ENCODE peak calls at places on chromosome 20, in four cellular contexts. V, S, Y and H are unnamed samples.

GRCh38 chr20:25867776-25868649 is 171.4 kb upstream of the ZNF337 start:
- DNase-seq in Y (no peak), S (peak), V (no peak), H (no peak)

GRCh38 chr20:4490595-4491280 is 231.0 kb upstream of the PRND start:
- DNase-seq in Y (no peak), S (no peak), V (no peak), H (peak)

GRCh38 chr20:555933-556332 is 12.3 kb upstream of the CSNK2A1 start:
- DNase-seq in V (no peak), S (no peak), Y (no peak), H (peak)

GRCh38 chr20:53706511-53707031 is 112.9 kb upstream of the ZNF217 start:
- DNase-seq in S (no peak), V (no peak), Y (no peak), H (peak)

GRCh38 chr20:22920898-22921297 is 114.2 kb upstream of the SSTR4 start:
- DNase-seq in V (no peak), S (no peak), Y (no peak), H (no peak)

GRCh38 chr20:41475507-41475906 is 108.9 kb upstream of the EMILIN3 start:
- DNase-seq in V (no peak), Y (no peak), S (no peak), H (no peak)

GRCh38 chr20:227439-228105 is 514 bp downstream of the DEFB129 start:
- DNase-seq in S (no peak), Y (peak), V (no peak), H (no peak)

GRCh38 chr20:38343798-38344701 is 2.2 kb upstream of the LBP start:
- DNase-seq in Y (no peak), S (no peak), V (no peak), H (no peak)

GRCh38 chr20:36957875-36958667 is 6.6 kb upstream of the SAMHD1 start:
- DNase-seq in S (no peak), Y (peak), V (no peak), H (no peak)

GRCh38 chr20:3646651-3647050 is 16.5 kb downstream of the GFRA4 start:
- DNase-seq in V (no peak), S (no peak), Y (no peak), H (no peak)

GRCh38 chr20:31603822-31604566 is 1.1 kb upstream of the ID1 start:
- DNase-seq in S (peak), Y (peak), V (peak), H (peak)

GRCh38 chr20:10004900-10005299 is 29.9 kb upstream of the ANKEF1 start:
- DNase-seq in Y (no peak), S (no peak), V (no peak), H (no peak)

GRCh38 chr20:13422637-13423036 is 201.6 kb downstream of the ISM1 start:
- DNase-seq in S (no peak), Y (no peak), V (no peak), H (no peak)

GRCh38 chr20:5074050-5074674 is 45.6 kb downstream of the PCNA start:
- DNase-seq in S (no peak), V (no peak), Y (no peak), H (no peak)

GRCh38 chr20:51703446-51704287 is 64.5 kb downstream of the ATP9A start:
- DNase-seq in S (no peak), V (no peak), Y (no peak), H (no peak)

GRCh38 chr20:11585752-11586352 is 331.8 kb upstream of the BTBD3 start:
- DNase-seq in Y (no peak), V (no peak), S (no peak), H (no peak)

GRCh38 chr20:3846740-3847418 is at the start of gene MAVS:
- DNase-seq in V (peak), S (peak), Y (peak), H (peak)

GRCh38 chr20:49411221-49411925 is 71.1 kb downstream of the KCNB1 start:
- DNase-seq in S (no peak), Y (no peak), V (no peak), H (no peak)

GRCh38 chr20:19885981-19886665 is 128.1 kb downstream of the RIN2 start:
- DNase-seq in S (peak), V (peak), Y (no peak), H (peak)

GRCh38 chr20:8246153-8246552 is 114.1 kb downstream of the PLCB1 start:
- DNase-seq in Y (no peak), S (no peak), V (no peak), H (no peak)

GRCh38 chr20:23126281-23127061 is 40.3 kb upstream of the CD93 start:
- DNase-seq in S (no peak), V (no peak), Y (peak), H (no peak)

GRCh38 chr20:56579261-56579660 is 46.2 kb downstream of the FAM209B start:
- DNase-seq in S (no peak), Y (no peak), V (no peak), H (no peak)

GRCh38 chr20:47278907-47279348 is 77.6 kb downstream of the ZMYND8 start:
- DNase-seq in V (no peak), Y (no peak), S (no peak), H (peak)

GRCh38 chr20:10111144-10111771 is 76.5 kb downstream of the ANKEF1 start:
- DNase-seq in Y (no peak), S (no peak), V (no peak), H (no peak)

GRCh38 chr20:54897787-54898186 is 422.4 kb downstream of the DOK5 start:
- DNase-seq in Y (no peak), S (no peak), V (no peak), H (no peak)

GRCh38 chr20:50193169-50193850 is 2.7 kb downstream of the CEBPB start:
- DNase-seq in V (no peak), S (no peak), Y (no peak), H (peak)

GRCh38 chr20:33862709-33863403 is 51.7 kb downstream of the CHMP4B start:
- DNase-seq in V (no peak), S (peak), Y (no peak), H (peak)

GRCh38 chr20:64233725-64234124 is 21.8 kb upstream of the PCMTD2 start:
- DNase-seq in V (no peak), S (no peak), Y (no peak), H (peak)

GRCh38 chr20:13412806-13413445 is 191.9 kb downstream of the ISM1 start:
- DNase-seq in Y (no peak), V (no peak), S (no peak), H (peak)

GRCh38 chr20:35285806-35286076 is 1.2 kb upstream of the EIF6 start:
- DNase-seq in S (no peak), Y (no peak), V (no peak), H (no peak)

GRCh38 chr20:24977336-24977735 is 15.2 kb downstream of the APMAP start:
- DNase-seq in Y (no peak), S (no peak), V (no peak), H (no peak)

GRCh38 chr20:24678351-24679106 is 209.1 kb downstream of the SYNDIG1 start:
- DNase-seq in S (no peak), V (peak), Y (no peak), H (no peak)

GRCh38 chr20:59971428-59971827 is 13.2 kb downstream of the CDH26 start:
- DNase-seq in S (no peak), V (no peak), Y (no peak), H (no peak)

GRCh38 chr20:56801991-56802740 is 173.1 kb downstream of the TFAP2C start:
- DNase-seq in S (no peak), Y (no peak), V (no peak), H (no peak)

GRCh38 chr20:4482378-4482777 is 239.3 kb upstream of the PRND start:
- DNase-seq in S (no peak), Y (no peak), V (no peak), H (no peak)

GRCh38 chr20:14336667-14337066 is 745 bp downstream of the FLRT3 start:
- DNase-seq in S (no peak), Y (no peak), V (no peak), H (no peak)

DNA sequence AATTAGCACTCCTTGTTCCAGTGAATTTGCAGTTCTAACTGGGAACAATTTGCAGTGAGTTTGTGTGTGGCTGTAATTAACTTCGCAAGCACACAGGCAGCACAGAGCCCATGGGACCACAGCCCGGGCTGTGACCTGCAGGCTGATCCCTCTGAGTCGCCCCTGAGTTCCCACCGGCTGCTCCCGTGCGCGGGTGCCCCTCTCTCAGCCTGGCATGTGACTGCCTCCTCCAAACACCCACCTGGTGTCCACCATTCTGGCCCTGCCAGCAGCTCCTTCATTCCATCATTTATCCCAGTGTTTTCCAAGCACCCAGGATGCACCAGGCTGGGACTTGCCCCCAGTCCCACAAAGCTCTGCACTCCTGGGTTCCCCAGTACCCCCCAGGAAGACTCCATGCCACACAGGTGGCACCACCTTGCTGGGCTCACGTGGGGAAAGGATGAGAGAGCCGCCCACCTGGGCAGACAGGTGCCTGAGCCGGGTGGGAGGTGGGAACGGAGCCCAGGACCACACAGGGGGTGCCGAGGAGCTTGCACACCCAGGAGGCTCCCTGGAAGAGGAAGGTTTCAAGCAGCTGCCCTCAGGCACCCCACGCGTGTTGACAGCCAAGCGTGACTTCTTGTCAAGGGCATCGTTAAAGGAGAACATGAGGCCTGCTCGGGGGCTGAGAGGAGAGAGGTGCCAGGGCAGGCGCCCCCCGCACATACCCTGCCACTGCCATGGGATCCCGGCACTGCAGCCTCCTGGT is 75.1 kb downstream of the YTHDF1 start:
- DNase-seq in Y (no peak), S (peak), V (no peak), H (no peak)
- H3K4me3 ChIP-seq in Y (no peak), S (no peak), V (no peak), H (no peak)

GRCh38 chr20:44273231-44274215 is 26.4 kb downstream of the GDAP1L1 start:
- DNase-seq in S (no peak), V (no peak), Y (no peak), H (no peak)
- H3K4me3 ChIP-seq in S (no peak), V (no peak), Y (no peak), H (no peak)

GRCh38 chr20:57899554-57899953 is 189.7 kb upstream of the PMEPA1 start:
- DNase-seq in V (peak), S (no peak), Y (no peak), H (no peak)

GRCh38 chr20:57900226-57900905 is 190.6 kb upstream of the PMEPA1 start:
- DNase-seq in V (peak), S (no peak), Y (no peak), H (no peak)

GRCh38 chr20:57904706-57905105 is 194.9 kb upstream of the PMEPA1 start:
- DNase-seq in Y (no peak), V (no peak), S (no peak), H (no peak)

GRCh38 chr20:57902478-57902877 is 192.7 kb upstream of the PMEPA1 start:
- DNase-seq in Y (no peak), V (no peak), S (no peak), H (no peak)

DNA sequence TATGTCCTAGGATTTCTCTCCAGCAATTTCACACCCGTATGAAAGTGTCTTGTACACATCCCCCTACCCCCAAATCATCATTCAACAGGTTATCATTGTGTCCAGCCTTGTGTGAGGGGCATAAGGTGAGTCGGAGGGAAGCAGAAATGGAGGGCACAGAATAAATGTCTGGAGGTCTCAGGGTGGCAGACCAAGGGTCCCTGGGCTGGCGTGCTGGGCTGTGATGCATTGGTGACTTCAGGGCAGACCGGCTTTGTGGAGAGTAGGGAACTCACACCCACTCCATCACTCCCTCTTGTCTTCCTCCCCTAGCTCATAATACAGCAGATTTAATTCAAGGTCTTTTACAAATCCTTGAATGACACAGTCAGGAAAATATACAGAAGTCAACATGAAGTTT is 191.7 kb upstream of the PMEPA1 start:
- DNase-seq in Y (no peak), V (no peak), S (no peak), H (no peak)
- H3K4me3 ChIP-seq in Y (no peak), V (no peak), S (no peak), H (no peak)

DNA sequence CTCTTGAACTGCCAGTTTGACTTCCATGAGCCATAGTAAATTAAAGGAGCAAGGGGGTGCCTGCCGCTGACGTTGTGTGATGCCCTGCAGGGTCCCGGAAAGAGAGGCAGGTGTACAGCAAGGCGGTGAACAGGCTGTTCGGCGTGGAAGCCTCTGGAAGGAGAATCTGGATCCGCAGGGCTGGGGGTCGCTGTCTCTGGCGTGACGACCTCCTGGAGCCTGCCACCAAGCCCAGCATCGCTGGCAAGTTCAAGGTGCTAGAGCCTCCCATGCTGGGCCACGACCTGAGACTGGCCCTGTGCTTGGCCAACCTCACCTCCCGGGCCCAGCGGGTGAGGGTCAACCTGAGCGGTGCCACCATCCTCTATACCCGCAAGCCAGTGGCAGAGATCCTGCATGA is 36.4 kb downstream of the TGM6 start:
- DNase-seq in S (peak), V (no peak), Y (no peak), H (no peak)
- H3K4me3 ChIP-seq in S (no peak), V (no peak), Y (no peak), H (no peak)